ENCODE peak calls at places on chromosomes 3 and 15, in ten cellular contexts. V, S, H, A, I, M, F, E, R and D are unnamed samples.

GRCh38 chr3:15298504-15298903 is 33.9 kb downstream of the SH3BP5 start:
- DNase-seq in V (no peak), S (no peak), H (no peak), A (no peak), I (no peak), M (no peak), F (no peak), E (no peak), R (no peak), D (no peak)

GRCh38 chr15:74794248-74794969 is 12.5 kb downstream of the CSK start:
- DNase-seq in V (no peak), S (no peak), H (no peak), A (no peak), I (no peak), M (no peak), F (no peak), E (no peak), R (no peak), D (no peak)

GRCh38 chr3:127535901-127536817 is 54.4 kb downstream of the TPRA1 start:
- DNase-seq in V (no peak), S (no peak), H (no peak), A (no peak), I (no peak), M (no peak), F (no peak), E (no peak), R (no peak), D (no peak)

GRCh38 chr3:23763040-23763477 is 42.7 kb upstream of the UBE2E1 start:
- DNase-seq in V (peak), S (no peak), H (peak), A (peak), I (no peak), M (peak), F (peak), E (no peak), R (no peak), D (no peak)

GRCh38 chr3:177250108-177250507 is 52.8 kb upstream of the TBL1XR1 start:
- DNase-seq in V (no peak), S (no peak), H (peak), A (no peak), I (no peak), M (no peak), F (no peak), E (no peak), R (no peak), D (no peak)

GRCh38 chr3:171218069-171218468 is 191.5 kb upstream of the SLC2A2 start:
- DNase-seq in V (no peak), S (no peak), H (no peak), A (no peak), I (no peak), M (no peak), F (no peak), E (no peak), R (no peak), D (no peak)

GRCh38 chr3:23055733-23056376 is 147.3 kb upstream of the UBE2E2 start:
- DNase-seq in V (no peak), S (no peak), H (peak), A (no peak), I (peak), M (peak), F (no peak), E (no peak), R (no peak), D (no peak)

GRCh38 chr3:177820683-177821316 is 623.5 kb upstream of the TBL1XR1 start:
- DNase-seq in V (no peak), S (no peak), H (peak), A (no peak), I (no peak), M (peak), F (no peak), E (no peak), R (no peak), D (no peak)

GRCh38 chr3:195773956-195774537 is 37.7 kb downstream of the MUC4 start:
- DNase-seq in V (peak), S (no peak), H (no peak), A (no peak), I (no peak), M (no peak), F (no peak), E (no peak), R (no peak), D (no peak)

GRCh38 chr15:92617197-92618037 is 38.2 kb downstream of the FAM174B start:
- DNase-seq in V (peak), S (peak), H (peak), A (peak), I (peak), M (peak), F (peak), E (no peak), R (peak), D (peak)

GRCh38 chr3:9064853-9065252 is 101.6 kb upstream of the RAD18 start:
- DNase-seq in V (no peak), S (no peak), H (no peak), A (no peak), I (no peak), M (no peak), F (no peak), E (no peak), R (no peak), D (no peak)

GRCh38 chr15:37134699-37135131 is 34.4 kb upstream of the MEIS2 start:
- DNase-seq in V (no peak), S (no peak), H (peak), A (peak), I (peak), M (peak), F (no peak), E (no peak), R (no peak), D (no peak)

GRCh38 chr3:41199866-41200668 is 762 bp downstream of the CTNNB1 start:
- DNase-seq in V (peak), S (no peak), H (peak), A (peak), I (no peak), M (no peak), F (no peak), E (no peak), R (peak), D (no peak)

GRCh38 chr3:80676869-80677268 is 909.1 kb upstream of the ROBO1 start:
- DNase-seq in V (no peak), S (no peak), H (peak), A (no peak), I (peak), M (no peak), F (no peak), E (no peak), R (no peak), D (no peak)

GRCh38 chr3:150150633-150151032 is 179.9 kb upstream of the PFN2 start:
- DNase-seq in V (no peak), S (no peak), H (peak), A (no peak), I (no peak), M (peak), F (no peak), E (no peak), R (no peak), D (no peak)

GRCh38 chr3:157493627-157494550 is 9.3 kb downstream of the VEPH1 start:
- DNase-seq in V (no peak), S (no peak), H (peak), A (peak), I (peak), M (peak), F (no peak), E (peak), R (no peak), D (no peak)

GRCh38 chr3:49173792-49174170 is 2.4 kb downstream of the KLHDC8B start:
- DNase-seq in V (no peak), S (no peak), H (peak), A (peak), I (peak), M (no peak), F (peak), E (no peak), R (no peak), D (no peak)

GRCh38 chr3:49864505-49864904 is 5.2 kb downstream of the CAMKV start:
- DNase-seq in V (no peak), S (no peak), H (no peak), A (no peak), I (no peak), M (no peak), F (no peak), E (no peak), R (no peak), D (no peak)

GRCh38 chr15:34709866-34710265 is 44.9 kb downstream of the GJD2 start:
- DNase-seq in V (no peak), S (no peak), H (no peak), A (no peak), I (no peak), M (peak), F (no peak), E (no peak), R (no peak), D (no peak)

GRCh38 chr3:118907909-118908308 is 126.7 kb downstream of the IGSF11 start:
- DNase-seq in V (no peak), S (no peak), H (no peak), A (no peak), I (no peak), M (no peak), F (no peak), E (no peak), R (no peak), D (no peak)

GRCh38 chr3:129694228-129694627 is 87.8 kb upstream of the PLXND1 start:
- DNase-seq in V (no peak), S (no peak), H (no peak), A (no peak), I (no peak), M (no peak), F (no peak), E (no peak), R (no peak), D (no peak)

GRCh38 chr3:161644871-161645636 is 148.4 kb downstream of the OTOL1 start:
- DNase-seq in V (no peak), S (no peak), H (no peak), A (no peak), I (no peak), M (no peak), F (no peak), E (no peak), R (no peak), D (no peak)

GRCh38 chr3:42351221-42351620 is 59.2 kb downstream of the LYZL4 start:
- DNase-seq in V (no peak), S (no peak), H (peak), A (no peak), I (peak), M (peak), F (no peak), E (no peak), R (no peak), D (no peak)

GRCh38 chr3:31941230-31941632 is 39.8 kb downstream of the OSBPL10 start:
- DNase-seq in V (no peak), S (no peak), H (peak), A (no peak), I (no peak), M (no peak), F (no peak), E (no peak), R (no peak), D (no peak)

GRCh38 chr15:25545017-25545416 is 106.2 kb upstream of the UBE3A start:
- DNase-seq in V (no peak), S (no peak), H (no peak), A (no peak), I (no peak), M (peak), F (no peak), E (no peak), R (no peak), D (no peak)

GRCh38 chr15:48331796-48332641 is 790 bp downstream of the DUT start:
- DNase-seq in V (peak), S (peak), H (no peak), A (peak), I (peak), M (peak), F (peak), E (no peak), R (peak), D (peak)

GRCh38 chr3:15064299-15064834 is 748 bp downstream of the MRPS25 start:
- DNase-seq in V (no peak), S (no peak), H (peak), A (peak), I (no peak), M (peak), F (no peak), E (no peak), R (peak), D (peak)

GRCh38 chr3:80734483-80734882 is 966.7 kb upstream of the ROBO1 start:
- DNase-seq in V (no peak), S (no peak), H (no peak), A (no peak), I (no peak), M (no peak), F (no peak), E (no peak), R (no peak), D (no peak)

GRCh38 chr3:184786271-184787010 is 25.5 kb upstream of the VPS8 start:
- DNase-seq in V (peak), S (peak), H (peak), A (no peak), I (peak), M (peak), F (peak), E (no peak), R (peak), D (peak)

GRCh38 chr15:56805466-56806146 is 72.3 kb upstream of the ZNF280D start:
- DNase-seq in V (no peak), S (no peak), H (peak), A (no peak), I (peak), M (peak), F (peak), E (peak), R (no peak), D (no peak)

GRCh38 chr3:3286014-3286413 is 106.5 kb upstream of the CRBN start:
- DNase-seq in V (no peak), S (no peak), H (no peak), A (no peak), I (no peak), M (no peak), F (no peak), E (no peak), R (no peak), D (no peak)

GRCh38 chr15:76059320-76060097 is at the start of gene TMEM266:
- DNase-seq in V (peak), S (peak), H (peak), A (peak), I (no peak), M (peak), F (peak), E (no peak), R (peak), D (no peak)

GRCh38 chr15:64688179-64688578 is 87.2 kb downstream of the RBPMS2 start:
- DNase-seq in V (no peak), S (no peak), H (no peak), A (no peak), I (no peak), M (no peak), F (no peak), E (no peak), R (no peak), D (no peak)

GRCh38 chr15:64688770-64689169 is 86.6 kb downstream of the RBPMS2 start:
- DNase-seq in V (no peak), S (no peak), H (no peak), A (no peak), I (no peak), M (no peak), F (no peak), E (no peak), R (no peak), D (no peak)

GRCh38 chr15:64685230-64685886 is 90.0 kb downstream of the RBPMS2 start:
- DNase-seq in V (no peak), S (no peak), H (peak), A (no peak), I (no peak), M (no peak), F (no peak), E (no peak), R (no peak), D (no peak)

GRCh38 chr15:64687167-64688085 is 88.0 kb downstream of the RBPMS2 start:
- DNase-seq in V (peak), S (no peak), H (no peak), A (no peak), I (no peak), M (no peak), F (no peak), E (no peak), R (no peak), D (no peak)

GRCh38 chr15:64686130-64686735 is 89.2 kb downstream of the RBPMS2 start:
- DNase-seq in V (no peak), S (no peak), H (peak), A (peak), I (peak), M (peak), F (no peak), E (peak), R (no peak), D (no peak)
- H3K27ac ChIP-seq in V (no peak), S (no peak), H (no peak), A (peak), I (no peak), M (no peak), F (peak), E (no peak), R (no peak), D (no peak)

DNA sequence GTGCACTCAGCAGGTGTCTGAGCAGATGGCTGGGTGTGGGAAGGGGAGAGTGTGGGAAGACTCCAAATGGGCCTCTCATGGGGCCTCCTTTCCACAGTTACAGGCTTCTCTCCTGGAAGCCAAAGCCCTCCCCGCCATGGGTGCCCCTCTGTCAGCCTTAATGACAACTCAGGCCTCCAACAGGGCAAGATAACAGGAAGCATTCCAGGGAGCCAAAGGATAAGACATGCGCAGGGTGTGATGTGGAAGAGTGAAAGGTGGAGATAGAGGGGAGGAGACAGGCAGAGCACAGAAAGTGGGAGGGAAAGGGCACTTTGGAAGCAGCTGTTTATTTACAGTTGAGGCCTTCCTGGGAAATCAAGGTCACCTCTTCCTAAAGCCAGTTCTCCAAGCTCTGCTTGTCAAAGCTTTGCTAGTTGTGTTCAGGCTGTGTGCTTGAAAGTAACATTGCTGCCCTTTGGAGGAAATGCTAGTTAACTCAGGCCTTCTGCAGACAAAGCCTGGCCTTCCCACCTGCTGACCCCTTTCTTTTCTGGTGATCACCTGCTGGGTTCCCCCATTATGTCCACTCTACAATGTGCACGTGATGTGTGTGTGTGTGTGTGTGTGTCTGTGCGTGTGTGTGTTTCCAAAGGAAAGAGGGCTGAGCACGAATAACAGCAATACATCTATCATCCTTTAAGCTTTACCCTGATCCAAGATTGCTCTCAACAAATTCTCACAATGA is 35.2 kb upstream of the SMAD3 start:
- DNase-seq in V (no peak), S (no peak), H (no peak), A (peak), I (no peak), M (no peak), F (no peak), E (no peak), R (no peak), D (no peak)
- H3K4me3 ChIP-seq in V (no peak), S (no peak), H (no peak), A (peak), I (no peak), M (no peak), F (no peak), E (no peak), R (no peak), D (no peak)

GRCh38 chr3:189493271-189493670 is 137.9 kb upstream of the TP63 start:
- DNase-seq in V (no peak), S (no peak), H (no peak), A (no peak), I (no peak), M (no peak), F (no peak), E (no peak), R (no peak), D (no peak)

GRCh38 chr3:189490337-189490736 is 140.9 kb upstream of the TP63 start:
- DNase-seq in V (no peak), S (no peak), H (no peak), A (no peak), I (no peak), M (no peak), F (no peak), E (no peak), R (no peak), D (no peak)

GRCh38 chr3:189496375-189497138 is 134.6 kb upstream of the TP63 start:
- DNase-seq in V (no peak), S (no peak), H (no peak), A (no peak), I (no peak), M (no peak), F (no peak), E (no peak), R (no peak), D (no peak)

GRCh38 chr3:189490749-189491148 is 140.4 kb upstream of the TP63 start:
- DNase-seq in V (no peak), S (no peak), H (no peak), A (no peak), I (no peak), M (no peak), F (no peak), E (no peak), R (peak), D (no peak)

GRCh38 chr3:189494632-189495031 is 136.6 kb upstream of the TP63 start:
- DNase-seq in V (no peak), S (no peak), H (no peak), A (no peak), I (no peak), M (no peak), F (no peak), E (no peak), R (no peak), D (no peak)
- H3K27ac ChIP-seq in V (no peak), S (no peak), H (no peak), A (no peak), I (no peak), M (no peak), F (no peak), E (no peak), R (no peak), D (no peak)

GRCh38 chr15:64566629-64567427 is 106.5 kb downstream of the ZNF609 start:
- DNase-seq in V (no peak), S (no peak), H (no peak), A (no peak), I (no peak), M (no peak), F (no peak), E (no peak), R (no peak), D (no peak)

GRCh38 chr15:64572856-64573255 is 112.5 kb downstream of the ZNF609 start:
- DNase-seq in V (no peak), S (no peak), H (no peak), A (no peak), I (no peak), M (no peak), F (no peak), E (no peak), R (no peak), D (no peak)

GRCh38 chr15:64571857-64572291 is 111.5 kb downstream of the ZNF609 start:
- DNase-seq in V (no peak), S (no peak), H (no peak), A (no peak), I (no peak), M (no peak), F (no peak), E (no peak), R (no peak), D (no peak)

GRCh38 chr15:64566102-64566501 is 105.7 kb downstream of the ZNF609 start:
- DNase-seq in V (no peak), S (no peak), H (no peak), A (no peak), I (no peak), M (no peak), F (no peak), E (no peak), R (no peak), D (no peak)

DNA sequence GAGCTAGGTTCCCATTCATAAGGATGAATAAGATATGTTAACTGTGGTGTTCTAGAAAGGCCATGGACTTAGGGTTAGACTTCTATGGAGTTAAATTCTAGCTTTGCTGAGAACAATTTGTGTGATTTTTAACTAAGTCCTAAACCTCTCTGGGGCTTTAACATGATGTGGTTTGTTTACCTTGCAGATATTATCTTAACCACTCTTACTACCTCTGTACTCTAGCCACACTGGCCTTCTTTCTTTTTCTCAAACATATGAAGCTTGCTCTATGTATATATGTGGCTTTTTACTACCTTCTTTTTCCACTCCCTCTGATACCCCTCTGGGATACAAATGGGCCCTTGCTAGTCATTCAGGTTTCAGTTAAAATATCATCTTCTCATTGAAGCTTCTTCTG is 108.4 kb downstream of the ZNF609 start:
- DNase-seq in V (no peak), S (no peak), H (no peak), A (no peak), I (no peak), M (no peak), F (no peak), E (no peak), R (no peak), D (no peak)
- H3K4me3 ChIP-seq in V (no peak), S (no peak), H (no peak), A (no peak), I (no peak), M (no peak), F (no peak), E (no peak), R (no peak), D (no peak)

DNA sequence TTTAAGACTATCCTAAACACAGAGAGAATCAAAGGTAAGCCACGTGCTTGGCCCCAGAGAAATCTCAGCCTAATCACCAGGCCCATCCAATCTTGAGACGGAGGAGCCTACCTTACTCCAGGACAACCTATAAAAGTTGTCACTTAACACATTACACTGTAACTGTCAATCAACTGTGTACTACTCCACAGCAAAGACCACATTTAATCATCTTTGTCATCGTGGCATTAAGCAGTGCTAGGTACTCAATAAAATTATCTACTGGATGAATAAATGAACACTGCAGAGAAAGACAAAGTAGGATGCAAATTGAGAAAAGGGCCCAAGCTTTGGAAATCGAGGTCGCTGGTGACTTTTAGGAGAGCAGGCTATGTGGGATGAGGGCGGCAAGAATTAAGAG is 466.7 kb downstream of the SHQ1 start:
- DNase-seq in V (no peak), S (no peak), H (no peak), A (no peak), I (no peak), M (no peak), F (no peak), E (no peak), R (no peak), D (no peak)
- H3K27ac ChIP-seq in V (no peak), S (no peak), H (no peak), A (no peak), I (no peak), M (no peak), F (no peak), E (no peak), R (no peak), D (no peak)

GRCh38 chr15:89150762-89151305 is 62.6 kb downstream of the ABHD2 start:
- DNase-seq in V (no peak), S (no peak), H (no peak), A (no peak), I (no peak), M (no peak), F (no peak), E (no peak), R (no peak), D (no peak)
- H3K4me3 ChIP-seq in V (no peak), S (no peak), H (no peak), A (no peak), I (no peak), M (no peak), F (no peak), E (no peak), R (no peak), D (no peak)